ENCODE peak calls at places on chromosomes 7 and 10, in four cellular contexts. L is tibial artery, X is endothelial cell, U is GM23338. N is an unnamed sample.

GRCh38 chr10:73968101-73968515 is 29.8 kb upstream of the VCL start:
- DNase-seq in L (no peak), X (peak), U (peak), N (no peak)

GRCh38 chr10:97362310-97363033 is 27.9 kb upstream of the FRAT2 start:
- DNase-seq in L (no peak), X (no peak), U (no peak), N (no peak)

GRCh38 chr10:113920819-113921345 is 66.4 kb downstream of the NHLRC2 start:
- DNase-seq in L (no peak), X (no peak), U (no peak), N (no peak)

GRCh38 chr10:34337917-34338316 is 477.2 kb downstream of the PARD3 start:
- DNase-seq in L (no peak), X (no peak), U (no peak), N (no peak)

GRCh38 chr7:50467817-50468610 is 17.9 kb upstream of the FIGNL1 start:
- DNase-seq in L (peak), X (peak), U (peak), N (peak)

GRCh38 chr7:30074422-30075030 is 46.3 kb downstream of the PLEKHA8 start:
- DNase-seq in L (no peak), X (no peak), U (peak), N (peak)

GRCh38 chr10:90494183-90494582 is 363.7 kb downstream of the HTR7 start:
- DNase-seq in L (no peak), X (no peak), U (no peak), N (no peak)

GRCh38 chr10:102422586-102423129 is 2.0 kb downstream of the FBXL15 start:
- DNase-seq in L (peak), X (peak), U (peak), N (peak)

GRCh38 chr10:71757450-71757918 is 15.8 kb downstream of the VSIR start:
- DNase-seq in L (no peak), X (no peak), U (no peak), N (no peak)

GRCh38 chr7:45089314-45089891 is 634 bp upstream of the NACAD start:
- DNase-seq in L (no peak), X (peak), U (peak), N (peak)

GRCh38 chr7:2014391-2015241 is 218.1 kb downstream of the MAD1L1 start:
- DNase-seq in L (peak), X (no peak), U (no peak), N (no peak)

DNA sequence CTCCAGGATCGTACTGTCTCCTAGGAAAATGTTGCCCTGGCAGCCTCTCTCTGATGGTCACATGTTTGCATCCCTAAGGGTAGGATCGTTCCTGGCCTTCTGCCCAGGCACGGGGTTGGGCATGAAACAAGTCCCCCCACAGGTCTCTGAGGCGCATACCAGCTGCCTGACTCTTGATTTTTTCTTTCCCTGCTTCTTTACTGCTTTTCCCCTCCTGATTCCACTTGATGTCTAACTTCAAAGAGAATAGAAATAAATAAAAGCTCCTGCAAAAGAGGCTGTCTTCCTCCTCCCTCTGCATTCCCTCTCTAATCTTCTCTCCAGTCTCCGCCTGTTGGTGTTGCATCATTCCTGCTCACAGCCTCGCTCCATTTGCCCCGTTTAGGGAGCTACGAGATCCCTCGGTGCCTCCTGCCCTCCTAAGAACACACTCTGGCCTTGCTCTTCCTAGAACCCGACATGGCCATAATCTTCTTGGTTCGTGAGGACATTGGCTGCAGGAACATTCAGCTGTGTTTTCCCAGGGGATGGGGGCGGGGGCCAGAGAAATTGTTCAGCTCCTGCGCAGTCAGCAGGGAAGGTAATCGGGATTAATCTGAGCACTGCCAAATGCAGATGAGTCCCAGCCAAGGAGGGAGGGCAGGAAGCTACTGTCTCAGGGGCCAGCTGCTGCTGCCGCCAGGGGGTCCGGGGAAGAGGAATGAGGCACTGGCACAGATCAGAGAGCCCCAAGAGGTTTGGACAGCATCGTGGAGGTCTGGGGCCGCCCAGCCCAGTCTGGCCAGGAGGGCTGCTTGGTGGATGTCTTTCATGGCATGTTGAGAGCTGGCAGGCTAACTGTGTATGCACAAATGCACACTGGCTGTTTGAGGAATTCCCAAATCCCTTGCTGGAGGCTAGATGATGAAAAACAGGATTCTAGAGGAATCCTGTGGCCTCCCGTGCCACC is 26.1 kb downstream of the LEP start:
- DNase-seq in L (peak), X (peak), U (peak), N (peak)
- TF ChIP-seq CTCF in L (no peak), X (no peak), U (peak), N (no peak)

DNA sequence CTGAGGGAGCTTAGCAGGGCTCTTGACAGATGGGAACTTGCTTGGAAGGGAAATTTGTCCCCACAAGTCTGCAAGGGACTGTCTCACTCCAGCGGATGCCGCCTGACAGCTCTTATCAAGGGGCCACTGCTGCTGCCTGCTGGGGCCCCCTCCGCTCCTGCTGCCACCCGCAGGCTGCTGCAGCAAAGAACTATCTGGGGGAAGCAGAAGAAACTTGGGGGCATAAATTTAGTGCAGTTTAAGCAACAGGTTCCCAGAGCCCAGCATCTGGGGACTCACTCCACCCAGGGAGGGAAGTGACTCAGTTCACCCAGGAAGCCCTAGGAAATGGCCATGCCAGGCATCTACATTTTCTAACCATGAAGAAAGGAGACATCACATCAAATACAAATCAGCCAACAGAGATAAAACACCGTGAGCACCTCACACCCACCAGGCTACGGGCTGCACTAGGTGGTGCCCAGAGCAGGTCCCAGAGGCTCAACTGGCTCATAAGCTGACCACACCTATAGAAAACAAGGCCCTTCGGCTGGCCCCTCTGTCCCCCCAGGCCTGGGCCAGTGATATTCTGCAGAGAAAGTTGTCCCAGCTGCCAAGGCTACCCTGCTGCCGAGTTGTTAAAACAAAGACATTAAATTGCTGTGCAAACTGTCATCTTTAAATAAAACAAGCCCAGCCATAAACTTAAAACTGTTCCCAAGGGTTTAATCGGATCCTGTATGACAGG is 3.7 kb downstream of the RGS10 start:
- DNase-seq in L (no peak), X (no peak), U (no peak), N (no peak)
- TF ChIP-seq CTCF in L (no peak), X (no peak), U (no peak), N (no peak)

DNA sequence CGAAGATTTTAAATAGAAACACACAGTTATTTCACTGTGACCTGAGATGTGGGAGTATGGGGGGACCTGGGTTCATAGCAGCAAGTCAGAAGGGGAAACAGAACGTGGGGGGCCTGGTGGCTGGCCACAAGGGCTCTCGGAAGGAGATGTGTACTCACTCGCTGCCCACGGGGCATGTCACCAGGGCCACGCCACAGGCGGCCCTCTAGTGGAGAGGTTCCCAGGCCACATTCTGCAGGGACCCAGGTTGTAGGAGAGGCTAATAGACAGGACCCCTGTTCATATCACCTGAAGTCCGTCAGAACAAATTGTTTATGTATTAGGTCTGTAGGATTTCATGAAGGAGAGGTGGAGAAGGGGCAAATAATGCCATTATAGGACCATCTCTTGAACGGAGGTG is 25.1 kb upstream of the SVOPL start:
- DNase-seq in L (no peak), X (peak), U (peak), N (peak)
- TF ChIP-seq CTCF in L (no peak), X (no peak), U (peak), N (no peak)

DNA sequence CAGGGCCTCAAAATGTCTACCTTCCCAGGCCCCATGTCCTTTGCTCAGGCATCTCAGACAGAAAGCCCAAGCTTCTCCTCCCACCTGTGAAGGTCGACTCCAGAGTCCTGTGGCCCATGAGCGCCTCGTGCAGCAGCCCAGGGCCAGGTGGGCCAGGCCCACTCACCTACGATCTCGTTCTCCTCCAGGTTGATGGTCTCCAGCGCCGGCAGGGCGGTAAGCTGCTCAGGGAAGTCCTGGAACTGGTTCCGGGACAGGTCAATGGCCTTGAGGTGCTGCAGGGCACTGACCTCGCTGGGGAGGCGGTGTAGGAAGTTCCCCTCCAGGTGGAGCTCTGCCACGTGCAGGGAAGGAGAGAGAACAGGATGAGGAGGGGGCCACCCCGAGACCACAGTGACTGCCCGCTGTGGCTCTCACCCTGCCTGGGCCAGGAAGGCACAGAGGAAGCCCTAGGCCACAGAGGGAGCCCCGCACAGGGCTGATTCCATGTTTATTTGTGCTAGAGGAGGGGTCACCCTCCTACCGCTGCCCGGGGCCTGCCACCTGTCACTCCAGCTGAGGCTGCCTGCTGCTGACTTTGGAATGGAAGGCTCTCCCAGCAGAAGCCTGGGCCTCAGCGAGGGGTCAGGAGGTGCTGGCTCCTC is 40.0 kb upstream of the NPFFR1 start:
- DNase-seq in L (no peak), X (no peak), U (peak), N (no peak)
- TF ChIP-seq CTCF in L (no peak), X (no peak), U (peak), N (no peak)

GRCh38 chr10:20858292-20859124 is 38.6 kb downstream of the NEBL start:
- DNase-seq in L (no peak), X (no peak), U (peak), N (no peak)
- TF ChIP-seq CTCF in L (peak), X (peak), U (peak), N (no peak)

GRCh38 chr7:14747701-14748100 is 154.8 kb downstream of the DGKB start:
- DNase-seq in L (no peak), X (no peak), U (no peak), N (no peak)
- TF ChIP-seq CTCF in L (no peak), X (no peak), U (no peak), N (no peak)

GRCh38 chr7:124155400-124156022 is 122.6 kb upstream of the TMEM229A start:
- DNase-seq in L (no peak), X (no peak), U (peak), N (no peak)

DNA sequence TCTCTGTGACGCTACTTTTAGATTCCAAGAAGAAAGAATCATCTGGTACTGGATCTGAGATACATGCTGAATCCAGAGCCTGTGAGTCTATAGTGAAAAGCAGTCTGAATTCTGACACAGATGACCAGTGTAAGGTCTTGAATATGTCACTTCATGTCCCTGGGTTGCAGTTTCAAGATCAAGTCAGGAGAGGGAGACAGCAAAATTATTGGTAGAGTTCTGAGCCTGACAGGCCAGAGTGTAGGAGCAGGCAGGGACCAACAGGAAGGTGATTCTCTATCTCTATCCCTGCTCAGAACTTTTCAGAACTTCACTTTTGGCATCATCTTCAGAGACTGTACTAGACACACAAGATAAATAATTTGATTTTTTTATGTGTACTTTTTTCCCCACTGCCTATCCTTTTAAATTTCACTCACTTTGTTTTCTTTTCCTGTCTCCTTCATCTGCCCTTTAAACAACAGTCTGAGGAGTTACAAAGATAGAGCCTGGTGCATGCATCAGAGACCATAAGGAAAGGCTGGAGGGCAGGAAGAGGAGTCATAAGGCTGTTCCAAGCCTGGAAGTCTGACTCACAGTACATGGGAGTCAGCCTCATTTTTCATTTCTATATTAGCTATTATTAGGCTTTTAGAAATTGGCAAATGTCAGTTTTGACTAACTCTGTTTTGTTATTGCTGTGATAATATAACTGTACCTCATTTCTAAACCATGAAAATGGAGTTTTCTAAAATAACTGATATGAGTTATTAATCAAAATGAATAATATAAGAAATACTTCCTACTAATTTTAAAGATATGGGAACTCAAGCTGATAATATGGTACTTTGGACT is 120.2 kb upstream of the TMEM229A start:
- DNase-seq in L (no peak), X (peak), U (peak), N (peak)
- TF ChIP-seq CTCF in L (no peak), X (peak), U (peak), N (peak)

N was measured in Calu3.